ENCODE peak calls at places on chromosomes 1 and 21, in ten cellular contexts. T is GM18507, G is NCI-H526, F is ACHN, H is mesenteric fat pad, O is DMS 273 treated with DMSO at 0.1 percent for 48 hours, W is hypothalamus, B is KG1, X is fibroblast of gingiva, I is RKO. Y is an unnamed sample.

GRCh38 chr1:27074175-27074780 is 61.6 kb upstream of the TENT5B start:
- DNase-seq in W (no peak), O (no peak), I (peak), X (no peak), G (no peak), B (peak), T (no peak), H (no peak), F (peak), Y (no peak)

GRCh38 chr1:92832537-92833160 is 809 bp downstream of the RPL5 start:
- DNase-seq in F (no peak), T (no peak), H (no peak), I (no peak), G (no peak), X (no peak), B (no peak), O (no peak), W (no peak), Y (peak)

GRCh38 chr1:203388683-203389082 is 37.8 kb upstream of the FMOD start:
- DNase-seq in B (no peak), I (no peak), F (no peak), G (no peak), H (no peak), W (no peak), T (no peak), O (no peak), X (no peak), Y (no peak)

GRCh38 chr1:108199231-108199657 is 899 bp downstream of the SLC25A24 start:
- DNase-seq in F (peak), I (peak), O (no peak), T (no peak), G (peak), W (no peak), X (peak), B (no peak), H (no peak), Y (peak)

GRCh38 chr1:160636076-160636475 is 10.8 kb downstream of the SLAMF1 start:
- DNase-seq in F (no peak), W (no peak), I (no peak), H (no peak), B (no peak), G (no peak), X (no peak), T (no peak), O (no peak), Y (no peak)

GRCh38 chr1:2382621-2383361 is 8.6 kb downstream of the MORN1 start:
- DNase-seq in T (peak), O (no peak), G (peak), F (peak), W (no peak), I (peak), X (no peak), H (no peak), B (no peak), Y (peak)

GRCh38 chr1:119396982-119397381 is 18.0 kb upstream of the HSD3B2 start:
- DNase-seq in T (no peak), G (no peak), O (no peak), B (no peak), H (no peak), F (no peak), I (no peak), W (no peak), X (no peak), Y (no peak)

GRCh38 chr1:64623750-64624445 is 121.0 kb upstream of the RAVER2 start:
- DNase-seq in G (no peak), T (no peak), X (no peak), O (no peak), I (no peak), F (peak), H (no peak), B (no peak), W (no peak), Y (peak)

GRCh38 chr1:52621950-52622349 is 11.0 kb upstream of the SHISAL2A start:
- DNase-seq in B (no peak), O (no peak), F (no peak), I (no peak), H (no peak), T (no peak), G (no peak), W (no peak), X (no peak), Y (no peak)

GRCh38 chr1:40977721-40978120 is 1.8 kb upstream of the CTPS1 start:
- DNase-seq in I (no peak), O (no peak), B (no peak), X (no peak), F (peak), T (no peak), G (no peak), W (no peak), H (no peak), Y (peak)

GRCh38 chr1:211323156-211324063 is 3.2 kb upstream of the TRAF5 start:
- DNase-seq in F (peak), H (no peak), I (peak), X (peak), W (no peak), O (peak), T (no peak), B (peak), G (peak), Y (peak)

GRCh38 chr1:229258031-229258850 is 12.7 kb upstream of the RAB4A start:
- DNase-seq in F (peak), I (peak), G (peak), T (no peak), O (peak), W (peak), X (peak), B (peak), H (no peak), Y (peak)

GRCh38 chr1:44074415-44074814 is 43.2 kb upstream of the SLC6A9 start:
- DNase-seq in H (no peak), G (no peak), X (no peak), T (no peak), B (no peak), F (no peak), O (no peak), I (no peak), W (no peak), Y (no peak)

GRCh38 chr21:34073749-34074282 is 438 bp downstream of the MRPS6 start:
- DNase-seq in H (peak), I (peak), F (peak), T (peak), G (peak), B (no peak), O (no peak), X (peak), W (no peak), Y (peak)

GRCh38 chr1:201149400-201149799 is 4.9 kb downstream of the TMEM9 start:
- DNase-seq in F (peak), G (peak), X (peak), T (peak), O (peak), H (peak), I (peak), W (no peak), B (no peak), Y (peak)

GRCh38 chr1:163365186-163365585 is 43.4 kb downstream of the NUF2 start:
- DNase-seq in O (no peak), B (no peak), I (no peak), W (no peak), G (peak), H (no peak), X (no peak), T (no peak), F (no peak), Y (no peak)

GRCh38 chr1:64933296-64934070 is 32.9 kb downstream of the JAK1 start:
- DNase-seq in W (no peak), G (peak), B (peak), F (peak), I (peak), H (no peak), X (peak), O (no peak), T (no peak), Y (peak)

GRCh38 chr1:167489581-167490340 is 28.6 kb downstream of the CD247 start:
- DNase-seq in X (no peak), F (no peak), W (no peak), O (no peak), I (no peak), G (no peak), B (no peak), H (no peak), T (no peak), Y (no peak)

GRCh38 chr1:58762806-58763205 is 21.0 kb downstream of the JUN start:
- DNase-seq in I (no peak), W (no peak), H (no peak), O (no peak), F (no peak), T (no peak), G (no peak), B (no peak), X (peak), Y (peak)

GRCh38 chr1:237864338-237865244 is 26.1 kb downstream of the ZP4 start:
- DNase-seq in H (no peak), X (no peak), T (no peak), B (peak), G (peak), F (peak), O (no peak), I (peak), W (peak), Y (no peak)

GRCh38 chr1:229203030-229203751 is 67.7 kb upstream of the RAB4A start:
- DNase-seq in O (no peak), I (peak), T (no peak), X (peak), H (no peak), F (peak), B (no peak), W (no peak), G (peak), Y (peak)

GRCh38 chr1:13808729-13809131 is 108.7 kb downstream of the PRDM2 start:
- DNase-seq in B (no peak), F (no peak), I (no peak), G (no peak), H (no peak), W (no peak), T (no peak), X (peak), O (no peak), Y (peak)

GRCh38 chr1:117967900-117968299 is 38.4 kb downstream of the WDR3 start:
- DNase-seq in W (no peak), T (no peak), I (no peak), B (no peak), G (peak), F (no peak), X (peak), O (peak), H (no peak), Y (peak)

GRCh38 chr1:93735722-93736121 is 54.1 kb upstream of the BCAR3 start:
- DNase-seq in O (no peak), B (no peak), H (no peak), W (no peak), I (no peak), X (peak), T (no peak), G (no peak), F (peak), Y (peak)

GRCh38 chr1:180964609-180965008 is 51.9 kb downstream of the KIAA1614 start:
- DNase-seq in B (no peak), X (no peak), G (no peak), I (no peak), H (no peak), F (no peak), T (no peak), O (no peak), W (no peak), Y (no peak)

Y was measured in AG10803.